ENCODE peak calls at places on chromosomes 13 and 19, in six cellular contexts. D is left lung, E is lung, C is mucosa of gallbladder, Y is posterior cingulate gyrus, I is heart left ventricle. H is an unnamed sample.
A peak's percentile ranks its signal among the peaks of the same experiment; 100 is the strongest.

GRCh38 chr19:739998-740715 is 10.8 kb upstream of the MISP start:
- DNase-seq in Y (no peak), D (no peak), C (no peak), I (no peak), E (no peak), H (no peak)

GRCh38 chr19:14400913-14401312 is 18.2 kb downstream of the DDX39A start:
- DNase-seq in C (no peak), I (no peak), D (no peak), Y (no peak), E (no peak), H (no peak)

GRCh38 chr13:113076681-113077401 is 28.8 kb upstream of the F7 start:
- DNase-seq in Y (no peak), D (peak; percentile 79), E (no peak), C (no peak), I (no peak), H (no peak)

GRCh38 chr13:109989155-109989554 is 202.8 kb upstream of the IRS2 start:
- DNase-seq in Y (no peak), I (no peak), E (no peak), C (no peak), D (no peak), H (no peak)

GRCh38 chr13:49985129-49985528 is 11.7 kb upstream of the TRIM13 start:
- DNase-seq in E (no peak), C (no peak), D (no peak), I (no peak), Y (no peak), H (no peak)

GRCh38 chr13:99862243-99862642 is 109.3 kb downstream of the ZIC5 start:
- DNase-seq in E (no peak), C (no peak), Y (no peak), I (no peak), D (no peak), H (no peak)

GRCh38 chr19:6773323-6773931 is 919 bp downstream of the VAV1 start:
- DNase-seq in D (peak; percentile 90), Y (no peak), I (peak; percentile 33), C (no peak), E (peak; percentile 55), H (no peak)

GRCh38 chr19:52099497-52100138 is 4.1 kb upstream of the ZNF841 start:
- DNase-seq in E (no peak), Y (no peak), D (no peak), C (peak; percentile 40), I (no peak), H (no peak)

GRCh38 chr19:1651061-1651547 is 1.3 kb downstream of the TCF3 start:
- DNase-seq in E (no peak), Y (no peak), C (no peak), D (peak; percentile 71), I (no peak), H (no peak)

GRCh38 chr19:12064266-12065099 is at the start of gene ZNF844:
- DNase-seq in D (peak; percentile 97), E (peak; percentile 98), C (peak; percentile 98), I (peak; percentile 98), Y (peak; percentile 96), H (peak; percentile 46)

GRCh38 chr13:32045963-32046785 is 14.6 kb downstream of the FRY start:
- DNase-seq in D (no peak), C (peak; percentile 61), Y (no peak), I (no peak), E (no peak), H (peak; percentile 53)

GRCh38 chr19:45333609-45334303 is 6.8 kb upstream of the KLC3 start:
- DNase-seq in Y (no peak), D (no peak), E (no peak), I (no peak), C (no peak), H (no peak)

GRCh38 chr13:40505196-40505595 is 161.2 kb downstream of the FOXO1 start:
- DNase-seq in C (no peak), Y (no peak), D (no peak), E (no peak), I (no peak), H (no peak)

GRCh38 chr13:114112826-114113322 is 19.5 kb downstream of the RASA3 start:
- DNase-seq in Y (no peak), D (no peak), I (no peak), E (no peak), C (no peak), H (no peak)

GRCh38 chr19:13026478-13026999 is 31.3 kb downstream of the NFIX start:
- DNase-seq in I (no peak), Y (no peak), E (no peak), C (peak; percentile 52), D (no peak), H (no peak)

GRCh38 chr13:23372264-23372905 is 61.1 kb downstream of the SACS start:
- DNase-seq in Y (no peak), I (no peak), D (no peak), C (no peak), E (no peak), H (no peak)

GRCh38 chr13:101473458-101473857 is 21.0 kb downstream of the ITGBL1 start:
- DNase-seq in Y (no peak), C (no peak), I (no peak), E (no peak), D (no peak), H (no peak)

GRCh38 chr13:113207890-113208423 is 512 bp downstream of the PCID2 start:
- DNase-seq in Y (no peak), I (peak; percentile 36), E (no peak), C (no peak), D (peak; percentile 88), H (no peak)

GRCh38 chr19:54017266-54017665 is 25.8 kb downstream of the CACNG6 start:
- DNase-seq in D (no peak), E (no peak), C (no peak), I (no peak), Y (no peak), H (no peak)

GRCh38 chr13:110338441-110339101 is 31.5 kb downstream of the COL4A2 start:
- DNase-seq in D (no peak), E (no peak), I (peak; percentile 61), Y (no peak), C (peak; percentile 62), H (no peak)

GRCh38 chr19:10191347-10191746 is 3.4 kb downstream of the DNMT1 start:
- DNase-seq in E (no peak), D (no peak), C (no peak), I (peak; percentile 33), Y (no peak), H (no peak)

GRCh38 chr19:13839193-13839937 is 37.6 kb upstream of the NANOS3 start:
- DNase-seq in Y (peak; percentile 60), D (peak; percentile 98), C (peak; percentile 82), E (peak; percentile 90), I (peak; percentile 95), H (no peak)

GRCh38 chr19:35216833-35217707 is 11.5 kb downstream of the FAM187B start:
- DNase-seq in C (peak; percentile 56), I (peak; percentile 30), E (no peak), D (no peak), Y (no peak), H (no peak)

GRCh38 chr19:10742494-10742893 is 24.6 kb downstream of the DNM2 start:
- DNase-seq in D (no peak), E (no peak), I (no peak), Y (no peak), C (no peak), H (no peak)

GRCh38 chr19:50817941-50818858 is 5.4 kb downstream of the KLK1 start:
- DNase-seq in D (peak; percentile 83), I (peak; percentile 24), Y (no peak), C (peak; percentile 19), E (peak; percentile 31), H (peak; percentile 68)

GRCh38 chr19:29371766-29372415 is 153.9 kb upstream of the VSTM2B start:
- DNase-seq in I (no peak), E (no peak), D (no peak), C (peak; percentile 3), Y (no peak), H (no peak)

GRCh38 chr13:42495256-42495655 is 78.7 kb upstream of the TNFSF11 start:
- DNase-seq in E (no peak), C (no peak), D (no peak), Y (no peak), I (no peak), H (no peak)

GRCh38 chr13:94842901-94843300 is 130.6 kb upstream of the SOX21 start:
- DNase-seq in I (no peak), C (no peak), D (no peak), Y (no peak), E (no peak), H (peak; percentile 53)

GRCh38 chr19:37698216-37698615 is 21.3 kb downstream of the ZNF607 start:
- DNase-seq in C (no peak), Y (no peak), I (no peak), E (no peak), D (no peak), H (no peak)

GRCh38 chr13:87123987-87124784 is 547.0 kb upstream of the SLITRK5 start:
- DNase-seq in I (peak; percentile 8), C (no peak), D (no peak), Y (no peak), E (no peak), H (peak; percentile 29)

GRCh38 chr13:108919036-108919907 is 289.9 kb downstream of the MYO16 start:
- DNase-seq in E (peak; percentile 41), D (peak; percentile 40), Y (no peak), I (no peak), C (peak; percentile 53), H (no peak)

GRCh38 chr19:18932216-18932841 is 8.7 kb downstream of the HOMER3 start:
- DNase-seq in E (peak; percentile 81), I (peak; percentile 75), C (peak; percentile 74), Y (peak; percentile 66), D (peak; percentile 97), H (peak; percentile 88)

GRCh38 chr13:111484129-111484925 is 163.9 kb downstream of the TEX29 start:
- DNase-seq in E (no peak), D (peak; percentile 66), C (no peak), Y (no peak), I (no peak), H (no peak)

GRCh38 chr13:78608705-78609463 is 5.5 kb upstream of the POU4F1 start:
- DNase-seq in E (no peak), C (no peak), Y (no peak), D (peak; percentile 71), I (no peak), H (no peak)